ENCODE peak calls at places on chromosome 22, in ten cellular contexts. One of them, this sample, is unnamed.

GRCh38 chr22:27749597-27750225 is 51.8 kb downstream of the MN1 start:
- DNase-seq in aorta: peak; percentile 62
- DNase-seq in heart left ventricle: no peak
- DNase-seq in CD4-positive, alpha-beta memory T cell: no peak
- DNase-seq in uterus: no peak
- DNase-seq in CD8-positive, alpha-beta T cell: no peak
- DNase-seq in hepatocyte: peak; percentile 70
- DNase-seq in mesendoderm: peak; percentile 68
- DNase-seq in CD8-positive, alpha-beta memory T cell: no peak
- DNase-seq in cardiac muscle cell: peak; percentile 67
- DNase-seq in this sample: no peak

GRCh38 chr22:50011447-50012200 is 941 bp downstream of the IL17REL start:
- DNase-seq in aorta: no peak
- DNase-seq in heart left ventricle: no peak
- DNase-seq in CD4-positive, alpha-beta memory T cell: no peak
- DNase-seq in uterus: no peak
- DNase-seq in CD8-positive, alpha-beta T cell: no peak
- DNase-seq in hepatocyte: peak; percentile 10
- DNase-seq in mesendoderm: peak; percentile 21
- DNase-seq in CD8-positive, alpha-beta memory T cell: no peak
- DNase-seq in cardiac muscle cell: no peak
- DNase-seq in this sample: no peak

GRCh38 chr22:44723801-44724200 is 21.8 kb downstream of the PRR5 start:
- DNase-seq in aorta: no peak
- DNase-seq in heart left ventricle: no peak
- DNase-seq in CD4-positive, alpha-beta memory T cell: no peak
- DNase-seq in uterus: no peak
- DNase-seq in CD8-positive, alpha-beta T cell: no peak
- DNase-seq in hepatocyte: no peak
- DNase-seq in mesendoderm: peak; percentile 62
- DNase-seq in CD8-positive, alpha-beta memory T cell: no peak
- DNase-seq in cardiac muscle cell: no peak
- DNase-seq in this sample: no peak

GRCh38 chr22:24011735-24012068 is 598 bp downstream of the CABIN1 start:
- DNase-seq in aorta: no peak
- DNase-seq in heart left ventricle: no peak
- DNase-seq in CD4-positive, alpha-beta memory T cell: no peak
- DNase-seq in uterus: no peak
- DNase-seq in CD8-positive, alpha-beta T cell: no peak
- DNase-seq in hepatocyte: no peak
- DNase-seq in mesendoderm: peak; percentile 40
- DNase-seq in CD8-positive, alpha-beta memory T cell: no peak
- DNase-seq in cardiac muscle cell: no peak
- DNase-seq in this sample: no peak

GRCh38 chr22:17492247-17492646 is 71.1 kb upstream of the SLC25A18 start:
- DNase-seq in aorta: no peak
- DNase-seq in heart left ventricle: no peak
- DNase-seq in CD4-positive, alpha-beta memory T cell: no peak
- DNase-seq in uterus: no peak
- DNase-seq in CD8-positive, alpha-beta T cell: no peak
- DNase-seq in hepatocyte: no peak
- DNase-seq in mesendoderm: peak; percentile 59
- DNase-seq in CD8-positive, alpha-beta memory T cell: no peak
- DNase-seq in cardiac muscle cell: peak; percentile 66
- DNase-seq in this sample: no peak

GRCh38 chr22:23774114-23774921 is 1.7 kb downstream of the MMP11 start:
- DNase-seq in aorta: no peak
- DNase-seq in heart left ventricle: no peak
- DNase-seq in CD4-positive, alpha-beta memory T cell: no peak
- DNase-seq in uterus: no peak
- DNase-seq in CD8-positive, alpha-beta T cell: no peak
- DNase-seq in hepatocyte: peak; percentile 12
- DNase-seq in mesendoderm: no peak
- DNase-seq in CD8-positive, alpha-beta memory T cell: no peak
- DNase-seq in cardiac muscle cell: no peak
- DNase-seq in this sample: no peak

GRCh38 chr22:42945027-42945426 is 69.9 kb downstream of the PACSIN2 start:
- DNase-seq in aorta: no peak
- DNase-seq in heart left ventricle: no peak
- DNase-seq in CD4-positive, alpha-beta memory T cell: no peak
- DNase-seq in uterus: no peak
- DNase-seq in CD8-positive, alpha-beta T cell: no peak
- DNase-seq in hepatocyte: no peak
- DNase-seq in mesendoderm: no peak
- DNase-seq in CD8-positive, alpha-beta memory T cell: no peak
- DNase-seq in cardiac muscle cell: no peak
- DNase-seq in this sample: no peak

GRCh38 chr22:35561796-35562526 is 21.3 kb downstream of the RASD2 start:
- DNase-seq in aorta: no peak
- DNase-seq in heart left ventricle: no peak
- DNase-seq in CD4-positive, alpha-beta memory T cell: no peak
- DNase-seq in uterus: no peak
- DNase-seq in CD8-positive, alpha-beta T cell: no peak
- DNase-seq in hepatocyte: peak; percentile 60
- DNase-seq in mesendoderm: peak; percentile 90
- DNase-seq in CD8-positive, alpha-beta memory T cell: no peak
- DNase-seq in cardiac muscle cell: no peak
- DNase-seq in this sample: peak; percentile 17

GRCh38 chr22:23675502-23676415 is 15.1 kb upstream of the RGL4 start:
- DNase-seq in aorta: peak; percentile 55
- DNase-seq in heart left ventricle: no peak
- DNase-seq in CD4-positive, alpha-beta memory T cell: no peak
- DNase-seq in uterus: no peak
- DNase-seq in CD8-positive, alpha-beta T cell: no peak
- DNase-seq in hepatocyte: peak; percentile 19
- DNase-seq in mesendoderm: no peak
- DNase-seq in CD8-positive, alpha-beta memory T cell: no peak
- DNase-seq in cardiac muscle cell: no peak
- DNase-seq in this sample: no peak

GRCh38 chr22:29305836-29306174 is 645 bp upstream of the GAS2L1 start:
- DNase-seq in aorta: no peak
- DNase-seq in heart left ventricle: no peak
- DNase-seq in CD4-positive, alpha-beta memory T cell: no peak
- DNase-seq in uterus: no peak
- DNase-seq in CD8-positive, alpha-beta T cell: no peak
- DNase-seq in hepatocyte: no peak
- DNase-seq in mesendoderm: no peak
- DNase-seq in CD8-positive, alpha-beta memory T cell: no peak
- DNase-seq in cardiac muscle cell: no peak
- DNase-seq in this sample: no peak
- H3K4me1 ChIP-seq in aorta: no peaks in the 10 kb centered on the region
- H3K4me1 ChIP-seq in heart left ventricle: peaks cover 32% of the 10 kb centered on the region
- H3K4me1 ChIP-seq in CD4-positive, alpha-beta memory T cell: peaks cover 23% of the 10 kb centered on the region
- H3K4me1 ChIP-seq in uterus: peaks cover 7% of the 10 kb centered on the region
- H3K4me1 ChIP-seq in CD8-positive, alpha-beta T cell: peaks cover 13% of the 10 kb centered on the region
- H3K4me1 ChIP-seq in hepatocyte: peaks cover 11% of the 10 kb centered on the region
- H3K4me1 ChIP-seq in mesendoderm: peaks cover 5% of the 10 kb centered on the region
- H3K4me1 ChIP-seq in CD8-positive, alpha-beta memory T cell: peaks cover 3% of the 10 kb centered on the region
- H3K4me1 ChIP-seq in cardiac muscle cell: peaks cover 13% of the 10 kb centered on the region
- H3K4me1 ChIP-seq in this sample: peaks cover 18% of the 10 kb centered on the region

GRCh38 chr22:30296851-30297250 is 7.5 kb upstream of the CASTOR1 start:
- DNase-seq in aorta: no peak
- DNase-seq in heart left ventricle: no peak
- DNase-seq in CD4-positive, alpha-beta memory T cell: no peak
- DNase-seq in uterus: no peak
- DNase-seq in CD8-positive, alpha-beta T cell: no peak
- DNase-seq in hepatocyte: no peak
- DNase-seq in mesendoderm: no peak
- DNase-seq in CD8-positive, alpha-beta memory T cell: no peak
- DNase-seq in cardiac muscle cell: no peak
- DNase-seq in this sample: no peak
- H3K27ac ChIP-seq in aorta: no peak overlapping the region
- H3K27ac ChIP-seq in heart left ventricle: no peak overlapping the region
- H3K27ac ChIP-seq in CD4-positive, alpha-beta memory T cell: peak overlapping the region; percentile 20
- H3K27ac ChIP-seq in uterus: no peak overlapping the region
- H3K27ac ChIP-seq in CD8-positive, alpha-beta T cell: peak overlapping the region; percentile 39
- H3K27ac ChIP-seq in hepatocyte: no peak overlapping the region
- H3K27ac ChIP-seq in mesendoderm: no peak overlapping the region
- H3K27ac ChIP-seq in CD8-positive, alpha-beta memory T cell: no peak overlapping the region
- H3K27ac ChIP-seq in cardiac muscle cell: no peak overlapping the region
- H3K27ac ChIP-seq in this sample: peak overlapping the region; percentile 52

DNA sequence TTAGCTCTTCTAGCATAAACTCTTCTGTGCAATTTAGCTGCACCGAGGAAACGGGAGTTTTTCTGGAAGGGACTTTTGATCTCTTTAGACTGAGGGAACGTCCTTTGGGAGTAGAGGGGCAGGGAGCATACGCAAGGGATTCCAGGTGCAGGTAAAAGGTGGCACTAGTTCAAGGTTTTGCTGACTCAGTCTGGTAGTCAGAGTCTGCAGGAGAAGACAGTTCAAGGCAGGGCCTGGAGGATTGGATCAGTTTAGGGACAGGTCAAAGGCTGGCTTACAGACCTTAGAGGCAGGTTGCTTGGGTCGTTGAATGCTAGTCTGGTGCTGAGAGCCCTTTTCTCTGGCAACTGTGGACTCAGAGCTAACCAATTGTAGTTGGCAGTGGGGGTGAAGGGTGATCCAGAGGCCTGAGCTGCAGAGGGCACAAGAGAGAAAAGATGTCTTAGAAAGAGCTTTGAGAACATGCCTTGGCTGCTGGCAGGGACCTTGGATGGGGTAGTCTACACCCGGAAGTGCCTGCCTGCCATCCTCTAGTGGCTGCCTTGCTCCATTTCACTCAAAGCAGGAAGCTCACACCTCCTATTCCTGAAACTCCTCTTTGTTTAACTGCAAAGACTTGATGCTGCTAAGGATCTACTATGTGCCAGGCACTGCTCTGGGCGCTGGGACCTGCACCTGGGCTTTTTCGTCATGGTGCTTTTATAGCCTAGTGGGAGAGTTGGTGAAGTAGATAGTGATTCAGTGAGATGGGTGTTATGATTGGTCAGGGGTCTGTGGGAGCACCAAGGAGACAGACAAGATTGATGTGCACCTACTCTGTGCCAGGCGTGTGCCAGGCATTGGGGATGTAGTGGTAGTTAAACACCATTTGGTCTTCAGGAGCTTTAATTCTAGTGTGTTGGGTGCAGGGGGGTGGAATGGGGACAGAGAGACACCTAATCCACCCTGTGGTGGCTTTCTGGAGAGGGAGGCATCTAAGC is 17.1 kb downstream of the MIAT start:
- DNase-seq in aorta: no peak
- DNase-seq in heart left ventricle: no peak
- DNase-seq in CD4-positive, alpha-beta memory T cell: no peak
- DNase-seq in uterus: no peak
- DNase-seq in CD8-positive, alpha-beta T cell: peak; percentile 31
- DNase-seq in hepatocyte: no peak
- DNase-seq in mesendoderm: no peak
- DNase-seq in CD8-positive, alpha-beta memory T cell: peak; percentile 41
- DNase-seq in cardiac muscle cell: no peak
- DNase-seq in this sample: peak; percentile 44
- H3K4me1 ChIP-seq in aorta: no peaks in the 10 kb centered on the region
- H3K4me1 ChIP-seq in heart left ventricle: peaks cover 16% of the 10 kb centered on the region
- H3K4me1 ChIP-seq in CD4-positive, alpha-beta memory T cell: peaks cover 88% of the 10 kb centered on the region
- H3K4me1 ChIP-seq in uterus: no peaks in the 10 kb centered on the region
- H3K4me1 ChIP-seq in CD8-positive, alpha-beta T cell: peaks cover 84% of the 10 kb centered on the region
- H3K4me1 ChIP-seq in hepatocyte: peaks cover 4% of the 10 kb centered on the region
- H3K4me1 ChIP-seq in mesendoderm: peaks cover 8% of the 10 kb centered on the region
- H3K4me1 ChIP-seq in CD8-positive, alpha-beta memory T cell: peaks cover 88% of the 10 kb centered on the region
- H3K4me1 ChIP-seq in cardiac muscle cell: peaks cover 7% of the 10 kb centered on the region
- H3K4me1 ChIP-seq in this sample: peaks cover 49% of the 10 kb centered on the region

GRCh38 chr22:20779813-20780148 is 5.9 kb downstream of the SERPIND1 start:
- DNase-seq in aorta: no peak
- DNase-seq in heart left ventricle: no peak
- DNase-seq in CD4-positive, alpha-beta memory T cell: no peak
- DNase-seq in uterus: no peak
- DNase-seq in CD8-positive, alpha-beta T cell: no peak
- DNase-seq in hepatocyte: no peak
- DNase-seq in mesendoderm: no peak
- DNase-seq in CD8-positive, alpha-beta memory T cell: no peak
- DNase-seq in cardiac muscle cell: no peak
- DNase-seq in this sample: no peak
- H3K27ac ChIP-seq in aorta: no peak overlapping the region
- H3K27ac ChIP-seq in heart left ventricle: no peak overlapping the region
- H3K27ac ChIP-seq in CD4-positive, alpha-beta memory T cell: no peak overlapping the region
- H3K27ac ChIP-seq in uterus: peak overlapping the region; percentile 68
- H3K27ac ChIP-seq in CD8-positive, alpha-beta T cell: no peak overlapping the region
- H3K27ac ChIP-seq in hepatocyte: no peak overlapping the region
- H3K27ac ChIP-seq in mesendoderm: no peak overlapping the region
- H3K27ac ChIP-seq in CD8-positive, alpha-beta memory T cell: no peak overlapping the region
- H3K27ac ChIP-seq in cardiac muscle cell: no peak overlapping the region
- H3K27ac ChIP-seq in this sample: no peak overlapping the region

DNA sequence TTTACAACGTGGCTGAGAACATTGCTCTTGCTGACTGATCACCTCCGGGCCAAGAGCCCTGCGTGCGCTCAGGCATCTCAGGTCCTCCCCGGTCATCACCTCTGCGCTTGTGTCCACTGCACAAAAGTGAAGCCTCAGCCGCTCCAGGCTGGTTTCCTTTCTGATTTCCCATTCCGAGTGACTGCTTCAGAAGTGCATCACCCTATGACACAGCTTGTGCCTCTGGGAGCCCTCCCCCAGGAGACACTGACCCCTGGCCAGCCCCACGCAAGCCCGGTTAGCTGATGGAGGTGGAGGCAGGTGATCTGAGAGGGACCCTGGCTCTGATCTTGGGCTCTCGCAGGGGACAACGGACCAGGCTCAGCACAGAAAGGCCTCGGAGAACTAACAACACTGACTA is 38.3 kb upstream of the GNB1L start:
- DNase-seq in aorta: no peak
- DNase-seq in heart left ventricle: no peak
- DNase-seq in CD4-positive, alpha-beta memory T cell: no peak
- DNase-seq in uterus: no peak
- DNase-seq in CD8-positive, alpha-beta T cell: no peak
- DNase-seq in hepatocyte: no peak
- DNase-seq in mesendoderm: no peak
- DNase-seq in CD8-positive, alpha-beta memory T cell: no peak
- DNase-seq in cardiac muscle cell: no peak
- DNase-seq in this sample: peak; percentile 30
- H3K4me1 ChIP-seq in aorta: no peaks in the 10 kb centered on the region
- H3K4me1 ChIP-seq in heart left ventricle: peaks cover 9% of the 10 kb centered on the region
- H3K4me1 ChIP-seq in CD4-positive, alpha-beta memory T cell: peaks cover 64% of the 10 kb centered on the region
- H3K4me1 ChIP-seq in uterus: peaks cover 11% of the 10 kb centered on the region
- H3K4me1 ChIP-seq in CD8-positive, alpha-beta T cell: peaks cover 84% of the 10 kb centered on the region
- H3K4me1 ChIP-seq in hepatocyte: peaks cover 21% of the 10 kb centered on the region
- H3K4me1 ChIP-seq in mesendoderm: peaks cover 10% of the 10 kb centered on the region
- H3K4me1 ChIP-seq in CD8-positive, alpha-beta memory T cell: peaks cover 81% of the 10 kb centered on the region
- H3K4me1 ChIP-seq in cardiac muscle cell: peaks cover 20% of the 10 kb centered on the region
- H3K4me1 ChIP-seq in this sample: peaks cover 83% of the 10 kb centered on the region